ENCODE peak calls at places on chromosomes 11 and 22, in eight cellular contexts. W is adrenal gland, J is AG09319, O is osteocyte, B is fibroblast of pulmonary artery, F is retinal pigment epithelial cell, M is stomach, I is lower lobe of right lung. E is an unnamed sample.

GRCh38 chr11:118151421-118151820 is 1.2 kb downstream of the SCN4B start:
- DNase-seq in W (no peak), J (no peak), O (no peak), B (no peak), F (no peak), M (no peak), I (no peak), E (no peak)

GRCh38 chr11:112795896-112796686 is 165.1 kb upstream of the NCAM1 start:
- DNase-seq in W (no peak), J (no peak), O (no peak), B (no peak), F (no peak), M (no peak), I (no peak), E (peak)

GRCh38 chr11:72015511-72016061 is 16.9 kb downstream of the IL18BP start:
- DNase-seq in W (no peak), J (no peak), O (no peak), B (peak), F (no peak), M (no peak), I (no peak), E (peak)

GRCh38 chr11:36253238-36253637 is 36.0 kb downstream of the COMMD9 start:
- DNase-seq in W (no peak), J (no peak), O (no peak), B (no peak), F (no peak), M (no peak), I (no peak), E (no peak)

GRCh38 chr11:6455070-6455469 is 14.3 kb upstream of the HPX start:
- DNase-seq in W (no peak), J (no peak), O (no peak), B (no peak), F (no peak), M (no peak), I (no peak), E (no peak)

GRCh38 chr11:93080146-93080759 is 110.8 kb downstream of the MTNR1B start:
- DNase-seq in W (no peak), J (no peak), O (no peak), B (no peak), F (no peak), M (no peak), I (no peak), E (no peak)

GRCh38 chr11:130037881-130038601 is 31.7 kb upstream of the APLP2 start:
- DNase-seq in W (no peak), J (no peak), O (peak), B (peak), F (no peak), M (no peak), I (no peak), E (no peak)

GRCh38 chr11:60307507-60308195 is 19.4 kb upstream of the MS4A6E start:
- DNase-seq in W (no peak), J (no peak), O (no peak), B (no peak), F (no peak), M (no peak), I (no peak), E (no peak)

GRCh38 chr11:77130763-77131513 is 2.9 kb downstream of the MYO7A start:
- DNase-seq in W (peak), J (peak), O (no peak), B (peak), F (peak), M (peak), I (no peak), E (no peak)

GRCh38 chr11:12150831-12151382 is 40.5 kb downstream of the MICAL2 start:
- DNase-seq in W (no peak), J (no peak), O (no peak), B (peak), F (no peak), M (no peak), I (no peak), E (no peak)

DNA sequence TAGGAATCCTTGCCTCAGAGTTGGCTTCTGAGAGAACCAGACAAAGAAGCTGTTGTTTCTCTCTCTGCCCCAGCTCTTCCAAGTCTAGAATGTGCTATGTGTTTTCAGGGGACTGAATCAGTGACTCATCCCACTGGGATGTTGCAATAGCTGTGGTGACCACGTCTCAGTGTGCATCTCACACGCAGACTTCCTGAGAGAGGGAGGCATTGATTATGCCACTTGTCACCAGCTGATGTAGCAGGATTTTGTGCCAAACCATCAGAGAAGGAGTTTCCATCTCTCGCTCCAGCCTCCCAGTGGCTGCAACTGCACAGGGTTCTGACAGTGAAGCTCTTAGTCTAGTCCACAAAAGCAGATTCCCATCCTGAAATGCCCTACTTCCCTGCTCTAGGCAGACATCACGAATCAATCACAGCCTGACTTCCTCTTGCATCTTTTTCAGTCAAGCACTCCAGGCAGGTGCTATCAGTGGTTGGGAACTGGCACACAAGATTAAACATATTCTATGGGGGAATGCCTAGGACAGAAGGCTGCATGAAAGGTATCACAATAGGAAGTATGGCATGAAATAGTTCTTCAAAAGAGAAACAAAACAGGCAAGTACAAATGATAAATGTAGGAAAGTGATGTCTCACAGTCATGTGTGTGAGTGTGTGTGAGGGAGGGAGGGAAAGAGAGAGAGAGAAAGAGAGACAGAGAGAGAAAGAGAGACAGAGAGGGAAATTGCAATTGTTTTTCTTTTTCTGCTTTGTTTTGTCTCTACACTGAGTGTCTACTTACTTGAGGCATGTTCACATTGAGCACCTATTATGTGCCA is 456.0 kb downstream of the MIAT start:
- DNase-seq in W (peak), J (peak), O (no peak), B (peak), F (peak), M (peak), I (no peak), E (no peak)
- TF ChIP-seq CTCF in W (peak), J (peak), O (no peak), B (peak), F (no peak), M (no peak), I (no peak), E (no peak)

GRCh38 chr11:20873054-20873453 is 203.7 kb downstream of the NELL1 start:
- DNase-seq in W (no peak), J (no peak), O (no peak), B (no peak), F (no peak), M (no peak), I (no peak), E (peak)
- TF ChIP-seq CTCF in W (no peak), J (no peak), O (peak), B (no peak), F (no peak), M (no peak), I (peak), E (peak)

GRCh38 chr22:29328055-29328454 is 12.6 kb upstream of the RASL10A start:
- DNase-seq in W (no peak), J (no peak), O (no peak), B (no peak), F (no peak), M (no peak), I (no peak), E (no peak)
- TF ChIP-seq CTCF in W (no peak), J (no peak), O (no peak), B (no peak), F (no peak), M (no peak), I (no peak), E (no peak)

DNA sequence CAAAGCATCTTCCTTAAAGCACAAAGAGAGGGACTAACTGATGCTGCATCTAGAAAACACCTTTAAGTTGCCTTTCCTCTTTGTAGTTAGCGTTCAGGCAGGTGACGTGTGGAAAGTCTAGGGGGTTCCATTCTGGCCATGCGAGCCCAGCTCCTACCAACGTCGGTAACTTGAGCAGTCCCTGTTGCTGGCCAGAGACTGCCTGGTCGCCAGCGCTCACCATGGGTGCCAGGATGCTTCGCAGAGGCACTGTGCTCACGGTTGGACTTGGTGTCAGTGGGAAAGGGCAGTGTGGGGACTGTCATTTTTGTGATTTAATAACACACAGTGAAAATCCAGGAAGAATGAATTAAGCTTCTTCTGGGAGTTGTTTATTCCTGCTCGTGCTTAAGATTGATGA is 40.6 kb downstream of the PPP2R1B start:
- DNase-seq in W (no peak), J (no peak), O (no peak), B (no peak), F (no peak), M (no peak), I (no peak), E (no peak)
- TF ChIP-seq CTCF in W (no peak), J (no peak), O (no peak), B (no peak), F (no peak), M (no peak), I (no peak), E (no peak)

E was measured in nephron progenitor cell.